ENCODE peak calls at places on chromosomes 4 and X, in seven cellular contexts. D is EL; Y is endothelial cell of umbilical vein; V is effector memory CD4-positive, alpha-beta T cell; O is endodermal cell; Z is EH; E is GM13976. K is an unnamed sample.

GRCh38 chrX:21723097-21723496 is 34.8 kb downstream of the SMPX start:
- DNase-seq in D (no peak), Y (no peak), V (no peak), O (peak), Z (peak), E (no peak), K (no peak)

GRCh38 chrX:108126661-108127060 is 35.1 kb downstream of the ATG4A start:
- DNase-seq in D (no peak), Y (no peak), V (no peak), O (no peak), Z (peak), E (no peak), K (no peak)

GRCh38 chr4:5772528-5773270 is 61.7 kb downstream of the EVC start:
- DNase-seq in D (no peak), Y (no peak), V (no peak), O (peak), Z (no peak), E (no peak), K (no peak)

GRCh38 chrX:122219735-122220134 is 964.3 kb upstream of the GRIA3 start:
- DNase-seq in D (peak), Y (no peak), V (no peak), O (no peak), Z (no peak), E (no peak), K (no peak)

GRCh38 chr4:74654230-74654681 is 140.1 kb downstream of the BTC start:
- DNase-seq in D (no peak), Y (no peak), V (no peak), O (no peak), Z (peak), E (no peak), K (no peak)

GRCh38 chr4:124306352-124306751 is 406.2 kb downstream of the ANKRD50 start:
- DNase-seq in D (no peak), Y (no peak), V (no peak), O (no peak), Z (no peak), E (no peak), K (no peak)

GRCh38 chr4:126778348-126778747 is 854.4 kb upstream of the INTU start:
- DNase-seq in D (peak), Y (peak), V (no peak), O (no peak), Z (peak), E (no peak), K (no peak)

GRCh38 chr4:6848717-6849305 is 60.8 kb upstream of the TBC1D14 start:
- DNase-seq in D (no peak), Y (no peak), V (no peak), O (no peak), Z (no peak), E (no peak), K (no peak)

GRCh38 chr4:128776794-128777216 is 32.7 kb upstream of the JADE1 start:
- DNase-seq in D (peak), Y (peak), V (no peak), O (no peak), Z (peak), E (no peak), K (no peak)

GRCh38 chrX:152637649-152638442 is at the start of gene GABRQ:
- DNase-seq in D (no peak), Y (peak), V (no peak), O (peak), Z (peak), E (no peak), K (no peak)

GRCh38 chrX:12065251-12065650 is 73.0 kb upstream of the FRMPD4 start:
- DNase-seq in D (peak), Y (peak), V (no peak), O (peak), Z (peak), E (no peak), K (no peak)

GRCh38 chr4:108345862-108346530 is 177.3 kb upstream of the LEF1 start:
- DNase-seq in D (peak), Y (no peak), V (no peak), O (no peak), Z (peak), E (no peak), K (no peak)

GRCh38 chrX:108157628-108158027 is 66.0 kb downstream of the ATG4A start:
- DNase-seq in D (no peak), Y (no peak), V (no peak), O (no peak), Z (no peak), E (no peak), K (no peak)

GRCh38 chrX:47191331-47191730 is 2.3 kb upstream of the UBA1 start:
- DNase-seq in D (peak), Y (peak), V (no peak), O (peak), Z (peak), E (no peak), K (peak)

GRCh38 chr4:145170209-145170608 is 10.2 kb downstream of the OTUD4 start:
- DNase-seq in D (no peak), Y (peak), V (no peak), O (no peak), Z (no peak), E (no peak), K (no peak)

GRCh38 chrX:4240541-4241194 is 527.2 kb upstream of the PRKX start:
- DNase-seq in D (no peak), Y (no peak), V (no peak), O (no peak), Z (no peak), E (no peak), K (no peak)

GRCh38 chr4:15436515-15436914 is 8.7 kb downstream of the C1QTNF7 start:
- DNase-seq in D (peak), Y (peak), V (no peak), O (no peak), Z (peak), E (no peak), K (no peak)

GRCh38 chr4:134320048-134320447 is 118.5 kb upstream of the PABPC4L start:
- DNase-seq in D (no peak), Y (no peak), V (no peak), O (no peak), Z (peak), E (no peak), K (no peak)

GRCh38 chrX:79161655-79162054 is 17.2 kb downstream of the GPR174 start:
- DNase-seq in D (no peak), Y (no peak), V (peak), O (no peak), Z (no peak), E (peak), K (peak)

GRCh38 chrX:47112316-47112954 is 32.1 kb downstream of the NDUFB11 start:
- DNase-seq in D (no peak), Y (no peak), V (no peak), O (peak), Z (peak), E (no peak), K (no peak)

GRCh38 chr4:3255611-3256186 is 6.7 kb downstream of the MSANTD1 start:
- DNase-seq in D (no peak), Y (no peak), V (no peak), O (peak), Z (no peak), E (no peak), K (no peak)

GRCh38 chr4:109067509-109068205 is 234.8 kb downstream of the COL25A1 start:
- DNase-seq in D (peak), Y (no peak), V (no peak), O (no peak), Z (peak), E (no peak), K (no peak)

GRCh38 chr4:151806511-151806927 is 45.7 kb upstream of the GATB start:
- DNase-seq in D (peak), Y (no peak), V (no peak), O (peak), Z (peak), E (no peak), K (no peak)

GRCh38 chr4:150584198-150584593 is 2.2 kb downstream of the MAB21L2 start:
- DNase-seq in D (no peak), Y (no peak), V (no peak), O (no peak), Z (no peak), E (no peak), K (no peak)

GRCh38 chr4:95547708-95548471 is 883 bp downstream of the UNC5C start:
- DNase-seq in D (no peak), Y (peak), V (no peak), O (peak), Z (no peak), E (no peak), K (no peak)

GRCh38 chr4:118910221-118910620 is 21.6 kb downstream of the SYNPO2 start:
- DNase-seq in D (no peak), Y (no peak), V (no peak), O (no peak), Z (no peak), E (no peak), K (no peak)

GRCh38 chr4:39466747-39467146 is 7.9 kb downstream of the LIAS start:
- DNase-seq in D (no peak), Y (no peak), V (no peak), O (no peak), Z (no peak), E (no peak), K (no peak)

GRCh38 chrX:109854096-109854495 is 121.0 kb upstream of the ACSL4 start:
- DNase-seq in D (no peak), Y (no peak), V (no peak), O (no peak), Z (no peak), E (no peak), K (no peak)

K was measured in GM12864.